ENCODE peak calls at places on chromosomes 16 and 17, in nine cellular contexts. L is HCT116, F is hepatocyte, P is neural progenitor cell, C is GM23248, G is SK-N-SH, R is GM23338, D is MM.1S, N is PC-3. I is an unnamed sample.

GRCh38 chr16:22318690-22319358 is 21.6 kb downstream of the POLR3E start:
- DNase-seq in N (peak; percentile 52), L (no peak), D (no peak), P (peak; percentile 39), C (peak; percentile 54), F (peak; percentile 38), R (peak; percentile 77), G (peak; percentile 54), I (peak; percentile 35)

GRCh38 chr17:48192321-48192731 is 84.8 kb downstream of the SNX11 start:
- DNase-seq in D (no peak), N (peak; percentile 34), R (peak; percentile 47), L (no peak), F (no peak), P (no peak), G (no peak), C (no peak), I (no peak)

GRCh38 chr17:16398270-16399267 is 16.8 kb upstream of the TRPV2 start:
- DNase-seq in F (no peak), R (no peak), G (peak; percentile 61), D (no peak), L (no peak), N (peak; percentile 75), P (no peak), C (no peak), I (peak; percentile 81)

GRCh38 chr17:82703036-82703745 is 4.7 kb upstream of the RAB40B start:
- DNase-seq in N (no peak), P (no peak), F (no peak), G (no peak), R (no peak), D (no peak), L (no peak), C (no peak), I (no peak)

GRCh38 chr16:8489580-8489979 is 100.7 kb downstream of the TMEM114 start:
- DNase-seq in G (no peak), R (no peak), D (no peak), F (no peak), N (no peak), C (no peak), P (no peak), L (no peak), I (no peak)

GRCh38 chr17:75688209-75688771 is 21.2 kb downstream of the SAP30BP start:
- DNase-seq in L (no peak), N (no peak), C (peak; percentile 86), G (no peak), P (peak; percentile 59), D (no peak), R (no peak), F (no peak), I (peak; percentile 50)

GRCh38 chr16:57284952-57285263 is 436 bp upstream of the PLLP start:
- DNase-seq in C (no peak), G (no peak), R (no peak), D (no peak), N (no peak), F (no peak), L (no peak), P (no peak), I (no peak)

GRCh38 chr16:77657016-77657415 is 65.3 kb upstream of the NUDT7 start:
- DNase-seq in G (no peak), C (peak; percentile 23), L (peak; percentile 10), R (peak; percentile 79), P (peak; percentile 31), D (no peak), F (peak; percentile 32), N (no peak), I (no peak)

GRCh38 chr17:15249487-15249886 is 15.6 kb downstream of the PMP22 start:
- DNase-seq in P (no peak), G (no peak), R (no peak), F (no peak), L (no peak), C (no peak), N (no peak), D (no peak), I (no peak)

GRCh38 chr17:77343031-77343866 is 202.5 kb downstream of the SEC14L1 start:
- DNase-seq in F (no peak), C (no peak), N (no peak), R (no peak), D (no peak), G (no peak), L (no peak), P (no peak), I (no peak)

GRCh38 chr17:45998987-45999899 is at the start of gene STH:
- DNase-seq in G (no peak), F (no peak), N (no peak), D (no peak), R (no peak), P (no peak), L (no peak), C (no peak), I (no peak)

GRCh38 chr17:10120113-10120485 is 78.3 kb downstream of the GAS7 start:
- DNase-seq in D (no peak), R (no peak), C (no peak), P (no peak), N (no peak), F (no peak), G (no peak), L (no peak), I (no peak)

GRCh38 chr17:59366773-59367656 is 35.6 kb downstream of the YPEL2 start:
- DNase-seq in D (no peak), L (no peak), R (no peak), P (no peak), C (peak; percentile 67), N (peak; percentile 60), F (peak; percentile 81), G (no peak), I (no peak)

GRCh38 chr17:59370580-59371299 is 39.3 kb downstream of the YPEL2 start:
- DNase-seq in C (no peak), G (no peak), R (peak; percentile 18), N (no peak), F (no peak), D (no peak), L (no peak), P (peak; percentile 75), I (no peak)

GRCh38 chr17:59368218-59368857 is 36.9 kb downstream of the YPEL2 start:
- DNase-seq in P (no peak), N (peak; percentile 51), L (no peak), R (no peak), D (no peak), G (no peak), F (no peak), C (no peak), I (no peak)

GRCh38 chr17:59367657-59368045 is 36.2 kb downstream of the YPEL2 start:
- DNase-seq in P (no peak), G (no peak), D (no peak), C (peak; percentile 39), R (no peak), N (peak; percentile 54), F (peak; percentile 30), L (peak; percentile 32), I (no peak)

DNA sequence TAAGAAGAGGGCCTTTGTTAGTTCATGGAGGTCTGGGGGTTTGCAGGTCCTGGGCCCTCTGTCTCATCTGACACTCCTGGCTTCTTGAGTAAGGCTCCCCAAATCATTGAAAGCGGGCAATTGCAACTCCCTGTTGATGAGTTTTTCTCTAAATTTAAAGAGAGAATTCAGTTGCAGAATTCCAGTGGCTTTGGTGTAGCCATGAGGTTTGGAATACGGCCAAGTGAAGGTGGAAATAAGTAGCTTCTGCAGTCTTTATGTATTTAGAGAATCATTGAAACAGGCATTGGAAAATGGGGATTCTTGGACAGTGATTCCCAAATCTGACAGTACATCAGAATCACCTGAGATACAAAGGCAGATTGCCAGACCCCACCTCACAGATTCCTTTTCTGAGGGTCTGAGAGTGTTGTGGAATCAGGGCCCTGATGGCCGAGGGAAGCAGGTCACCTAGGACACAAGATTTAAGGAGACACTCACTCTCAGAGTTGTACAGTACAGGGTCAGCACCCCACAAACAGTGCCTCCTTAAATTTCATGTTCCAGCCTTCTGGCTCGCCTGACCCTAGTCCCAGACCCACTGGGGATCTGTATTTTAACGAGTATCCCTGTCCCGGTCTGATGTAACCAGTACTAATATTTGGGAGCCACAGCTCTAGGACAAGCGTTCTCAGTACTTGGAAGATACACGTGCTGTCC is 37.7 kb downstream of the YPEL2 start:
- DNase-seq in G (no peak), F (no peak), D (no peak), R (no peak), L (no peak), P (no peak), C (peak; percentile 52), N (peak; percentile 19), I (no peak)
- H3K4me1 ChIP-seq in G (peaks cover 61% of the 10 kb centered on the region), F (peaks cover 82% of the 10 kb centered on the region), D (peaks cover 57% of the 10 kb centered on the region), R (peaks cover 39% of the 10 kb centered on the region), L (peaks cover 29% of the 10 kb centered on the region), P (peaks cover 91% of the 10 kb centered on the region), C (peaks cover 66% of the 10 kb centered on the region), N (peaks cover 40% of the 10 kb centered on the region), I (peaks cover 55% of the 10 kb centered on the region)

DNA sequence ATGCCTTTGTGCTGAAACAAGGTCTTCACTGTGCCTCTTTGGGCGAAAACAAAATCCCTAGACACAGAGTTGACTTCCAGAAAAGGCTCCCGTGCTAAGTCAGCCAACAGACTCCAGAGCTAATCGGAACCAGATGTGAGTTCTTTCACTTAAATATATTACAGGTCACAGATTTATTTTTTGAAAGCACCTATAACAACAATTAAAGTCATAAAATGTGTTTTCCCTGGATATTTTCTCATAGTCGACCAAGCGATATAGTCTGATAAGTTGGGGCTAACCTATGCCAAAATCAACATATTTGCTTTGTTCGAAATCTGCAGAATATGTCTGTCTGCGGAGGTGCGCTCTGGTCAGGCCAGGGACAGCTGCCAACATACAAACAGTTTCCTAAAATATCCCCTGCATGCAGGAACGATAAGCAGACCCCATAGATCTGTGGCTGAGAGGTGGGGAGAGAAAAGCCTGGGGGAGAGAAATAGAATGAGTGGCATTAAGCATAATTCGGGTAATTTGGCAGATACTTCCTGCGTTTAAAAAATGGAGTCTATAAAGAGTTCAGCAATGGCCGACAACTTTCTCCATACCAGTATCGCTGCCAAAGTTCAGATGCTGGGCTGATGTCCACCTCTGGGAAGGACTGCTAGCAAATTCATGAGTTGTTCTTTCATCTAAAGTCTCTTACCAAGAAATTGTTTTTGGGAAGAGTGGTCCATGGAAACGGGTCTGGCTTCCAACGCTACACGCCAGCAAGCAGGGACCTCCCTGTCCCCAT is 50.8 kb upstream of the MYH10 start:
- DNase-seq in R (no peak), F (peak; percentile 35), D (no peak), N (no peak), G (peak; percentile 84), C (peak; percentile 88), P (no peak), L (no peak), I (no peak)
- TF ChIP-seq EZH2phosphoT487 in R (no peak), F (no peak), D (no peak), N (no peak), G (no peak), C (no peak), P (no peak), L (no peak), I (no peak)

GRCh38 chr16:84618428-84619102 is 687 bp upstream of the COTL1 start:
- DNase-seq in R (peak; percentile 91), N (peak; percentile 97), C (peak; percentile 97), D (no peak), F (peak; percentile 78), G (peak; percentile 63), L (peak; percentile 99), P (peak; percentile 78), I (no peak)
- H3K4me3 ChIP-seq in R (peak overlapping the region; percentile 45), N (peak overlapping the region; percentile 55), C (peak overlapping the region; percentile 68), D (no peak overlapping the region), F (no peak overlapping the region), G (peak overlapping the region; percentile 22), L (peak overlapping the region; percentile 38), P (peak overlapping the region; percentile 74), I (peak overlapping the region; percentile 3)

DNA sequence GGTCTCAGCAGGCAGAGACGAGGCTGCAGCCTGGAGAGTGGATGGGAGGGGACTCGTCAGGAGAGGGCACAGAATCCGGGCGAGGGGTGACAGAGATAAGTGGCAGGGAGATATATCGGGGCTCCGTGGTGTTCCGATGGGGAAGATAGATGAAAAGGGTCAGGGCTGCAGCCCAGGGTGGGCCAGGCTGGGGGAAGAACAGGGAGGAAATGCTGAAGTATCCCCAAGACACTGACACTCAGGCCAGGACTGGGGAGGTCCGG is 2.1 kb downstream of the LGALS3BP start:
- DNase-seq in P (no peak), N (no peak), R (no peak), F (no peak), C (no peak), G (no peak), D (no peak), L (no peak), I (no peak)
- H3K4me1 ChIP-seq in P (peaks cover 30% of the 10 kb centered on the region), N (peaks cover 22% of the 10 kb centered on the region), R (no peaks in the 10 kb centered on the region), F (peaks cover 37% of the 10 kb centered on the region), C (peaks cover 10% of the 10 kb centered on the region), G (peaks cover 20% of the 10 kb centered on the region), D (peaks cover 3% of the 10 kb centered on the region), L (peaks cover 35% of the 10 kb centered on the region), I (peaks cover 10% of the 10 kb centered on the region)

I was measured in OCI-LY7.